ENCODE peak calls at places on chromosomes 4 and X, in six cellular contexts. One of them, this sample, is unnamed.

GRCh38 chrX:16444353-16444752 is 205.6 kb upstream of the S100G start:
- DNase-seq in dorsolateral prefrontal cortex: no peak
- DNase-seq in IMR-90: peak
- DNase-seq in PC-9: no peak
- DNase-seq in kidney: no peak
- DNase-seq in tibial artery: no peak
- DNase-seq in this sample: no peak

GRCh38 chr4:147772459-147772969 is 40.6 kb downstream of the ARHGAP10 start:
- DNase-seq in tibial artery: no peak
- DNase-seq in PC-9: no peak
- DNase-seq in dorsolateral prefrontal cortex: no peak
- DNase-seq in kidney: no peak
- DNase-seq in IMR-90: peak
- DNase-seq in this sample: no peak

GRCh38 chr4:48578132-48578964 is 88.3 kb downstream of the ZAR1 start:
- DNase-seq in PC-9: peak
- DNase-seq in dorsolateral prefrontal cortex: peak
- DNase-seq in kidney: no peak
- DNase-seq in tibial artery: peak
- DNase-seq in IMR-90: peak
- DNase-seq in this sample: peak

GRCh38 chr4:142406051-142406549 is 440.0 kb downstream of the INPP4B start:
- DNase-seq in IMR-90: no peak
- DNase-seq in PC-9: peak
- DNase-seq in tibial artery: no peak
- DNase-seq in dorsolateral prefrontal cortex: no peak
- DNase-seq in kidney: no peak
- DNase-seq in this sample: no peak

GRCh38 chr4:156237192-156237591 is 283.5 kb upstream of the CTSO start:
- DNase-seq in kidney: no peak
- DNase-seq in dorsolateral prefrontal cortex: no peak
- DNase-seq in PC-9: no peak
- DNase-seq in tibial artery: no peak
- DNase-seq in IMR-90: no peak
- DNase-seq in this sample: no peak

GRCh38 chrX:40189018-40189417 is 91.3 kb upstream of the BCOR start:
- DNase-seq in dorsolateral prefrontal cortex: no peak
- DNase-seq in PC-9: no peak
- DNase-seq in kidney: no peak
- DNase-seq in tibial artery: no peak
- DNase-seq in IMR-90: no peak
- DNase-seq in this sample: no peak

GRCh38 chr4:85642356-85643100 is 167.6 kb downstream of the ARHGAP24 start:
- DNase-seq in kidney: no peak
- DNase-seq in tibial artery: no peak
- DNase-seq in IMR-90: no peak
- DNase-seq in PC-9: no peak
- DNase-seq in dorsolateral prefrontal cortex: no peak
- DNase-seq in this sample: no peak

GRCh38 chrX:115948018-115948923 is 222.3 kb upstream of the AGTR2 start:
- DNase-seq in kidney: no peak
- DNase-seq in PC-9: peak
- DNase-seq in IMR-90: peak
- DNase-seq in tibial artery: no peak
- DNase-seq in dorsolateral prefrontal cortex: no peak
- DNase-seq in this sample: peak

GRCh38 chr4:70706516-70706915 is 15.2 kb upstream of the RUFY3 start:
- DNase-seq in IMR-90: peak
- DNase-seq in PC-9: no peak
- DNase-seq in kidney: no peak
- DNase-seq in dorsolateral prefrontal cortex: no peak
- DNase-seq in tibial artery: no peak
- DNase-seq in this sample: no peak

GRCh38 chrX:125293792-125294780 is 25.6 kb upstream of the TEX13C start:
- DNase-seq in dorsolateral prefrontal cortex: no peak
- DNase-seq in kidney: no peak
- DNase-seq in PC-9: no peak
- DNase-seq in tibial artery: no peak
- DNase-seq in IMR-90: no peak
- DNase-seq in this sample: no peak

GRCh38 chr4:40573593-40574311 is 55.9 kb downstream of the RBM47 start:
- DNase-seq in tibial artery: peak
- DNase-seq in IMR-90: peak
- DNase-seq in dorsolateral prefrontal cortex: no peak
- DNase-seq in kidney: no peak
- DNase-seq in PC-9: no peak
- DNase-seq in this sample: no peak

GRCh38 chrX:50638123-50638522 is 167.5 kb upstream of the DGKK start:
- DNase-seq in tibial artery: peak
- DNase-seq in IMR-90: no peak
- DNase-seq in PC-9: no peak
- DNase-seq in kidney: peak
- DNase-seq in dorsolateral prefrontal cortex: no peak
- DNase-seq in this sample: no peak

GRCh38 chr4:28709821-28710330 is 1849.2 kb downstream of the STIM2 start:
- DNase-seq in dorsolateral prefrontal cortex: no peak
- DNase-seq in tibial artery: no peak
- DNase-seq in PC-9: no peak
- DNase-seq in IMR-90: peak
- DNase-seq in kidney: no peak
- DNase-seq in this sample: no peak

GRCh38 chrX:10159069-10159468 is 2.3 kb downstream of the CLCN4 start:
- DNase-seq in tibial artery: no peak
- DNase-seq in PC-9: no peak
- DNase-seq in IMR-90: no peak
- DNase-seq in kidney: no peak
- DNase-seq in dorsolateral prefrontal cortex: no peak
- DNase-seq in this sample: no peak

GRCh38 chr4:156128616-156129015 is 174.9 kb upstream of the CTSO start:
- DNase-seq in tibial artery: no peak
- DNase-seq in dorsolateral prefrontal cortex: no peak
- DNase-seq in IMR-90: no peak
- DNase-seq in kidney: no peak
- DNase-seq in PC-9: no peak
- DNase-seq in this sample: no peak

GRCh38 chr4:82652062-82652461 is 90.3 kb upstream of the TMEM150C start:
- DNase-seq in dorsolateral prefrontal cortex: no peak
- DNase-seq in IMR-90: peak
- DNase-seq in tibial artery: no peak
- DNase-seq in kidney: no peak
- DNase-seq in PC-9: no peak
- DNase-seq in this sample: no peak

GRCh38 chr4:174757736-174758135 is 71.3 kb downstream of the GLRA3 start:
- DNase-seq in PC-9: no peak
- DNase-seq in kidney: no peak
- DNase-seq in IMR-90: no peak
- DNase-seq in tibial artery: no peak
- DNase-seq in dorsolateral prefrontal cortex: no peak
- DNase-seq in this sample: no peak

GRCh38 chrX:57453901-57454300 is 137.9 kb upstream of the ZXDB start:
- DNase-seq in IMR-90: peak
- DNase-seq in tibial artery: no peak
- DNase-seq in kidney: no peak
- DNase-seq in PC-9: no peak
- DNase-seq in dorsolateral prefrontal cortex: no peak
- DNase-seq in this sample: peak

GRCh38 chr4:123986268-123986798 is 589.7 kb downstream of the SPRY1 start:
- DNase-seq in kidney: peak
- DNase-seq in tibial artery: peak
- DNase-seq in dorsolateral prefrontal cortex: no peak
- DNase-seq in IMR-90: peak
- DNase-seq in PC-9: peak
- DNase-seq in this sample: no peak

GRCh38 chr4:78292336-78292735 is 235.2 kb downstream of the FRAS1 start:
- DNase-seq in kidney: no peak
- DNase-seq in dorsolateral prefrontal cortex: no peak
- DNase-seq in IMR-90: no peak
- DNase-seq in tibial artery: no peak
- DNase-seq in PC-9: no peak
- DNase-seq in this sample: no peak

GRCh38 chr4:48909697-48910096 is 3.1 kb upstream of the OCIAD2 start:
- DNase-seq in dorsolateral prefrontal cortex: peak
- DNase-seq in PC-9: peak
- DNase-seq in kidney: peak
- DNase-seq in IMR-90: peak
- DNase-seq in tibial artery: no peak
- DNase-seq in this sample: no peak

GRCh38 chrX:64150775-64151174 is 54.7 kb downstream of the AMER1 start:
- DNase-seq in kidney: no peak
- DNase-seq in IMR-90: no peak
- DNase-seq in dorsolateral prefrontal cortex: no peak
- DNase-seq in tibial artery: no peak
- DNase-seq in PC-9: no peak
- DNase-seq in this sample: no peak

GRCh38 chrX:56766554-56767412 is 37.7 kb downstream of the NBDY start:
- DNase-seq in tibial artery: no peak
- DNase-seq in PC-9: no peak
- DNase-seq in dorsolateral prefrontal cortex: no peak
- DNase-seq in kidney: no peak
- DNase-seq in IMR-90: peak
- DNase-seq in this sample: no peak

GRCh38 chr4:168666531-168666930 is 169.7 kb downstream of the PALLD start:
- DNase-seq in IMR-90: peak
- DNase-seq in tibial artery: no peak
- DNase-seq in dorsolateral prefrontal cortex: no peak
- DNase-seq in kidney: no peak
- DNase-seq in PC-9: no peak
- DNase-seq in this sample: no peak

GRCh38 chr4:81565137-81565870 is 93.6 kb upstream of the RASGEF1B start:
- DNase-seq in kidney: peak
- DNase-seq in tibial artery: peak
- DNase-seq in PC-9: no peak
- DNase-seq in dorsolateral prefrontal cortex: peak
- DNase-seq in IMR-90: no peak
- DNase-seq in this sample: no peak

GRCh38 chrX:8319359-8319758 is 145.3 kb upstream of the VCX3B start:
- DNase-seq in IMR-90: no peak
- DNase-seq in dorsolateral prefrontal cortex: no peak
- DNase-seq in kidney: no peak
- DNase-seq in PC-9: no peak
- DNase-seq in tibial artery: no peak
- DNase-seq in this sample: no peak

GRCh38 chr4:110197421-110198398 is 705 bp downstream of the ELOVL6 start:
- DNase-seq in PC-9: no peak
- DNase-seq in kidney: peak
- DNase-seq in tibial artery: peak
- DNase-seq in IMR-90: peak
- DNase-seq in dorsolateral prefrontal cortex: peak
- DNase-seq in this sample: no peak

GRCh38 chr4:56995525-56995924 is 16.8 kb downstream of the POLR2B start:
- DNase-seq in PC-9: no peak
- DNase-seq in tibial artery: peak
- DNase-seq in IMR-90: peak
- DNase-seq in dorsolateral prefrontal cortex: peak
- DNase-seq in kidney: no peak
- DNase-seq in this sample: peak

DNA sequence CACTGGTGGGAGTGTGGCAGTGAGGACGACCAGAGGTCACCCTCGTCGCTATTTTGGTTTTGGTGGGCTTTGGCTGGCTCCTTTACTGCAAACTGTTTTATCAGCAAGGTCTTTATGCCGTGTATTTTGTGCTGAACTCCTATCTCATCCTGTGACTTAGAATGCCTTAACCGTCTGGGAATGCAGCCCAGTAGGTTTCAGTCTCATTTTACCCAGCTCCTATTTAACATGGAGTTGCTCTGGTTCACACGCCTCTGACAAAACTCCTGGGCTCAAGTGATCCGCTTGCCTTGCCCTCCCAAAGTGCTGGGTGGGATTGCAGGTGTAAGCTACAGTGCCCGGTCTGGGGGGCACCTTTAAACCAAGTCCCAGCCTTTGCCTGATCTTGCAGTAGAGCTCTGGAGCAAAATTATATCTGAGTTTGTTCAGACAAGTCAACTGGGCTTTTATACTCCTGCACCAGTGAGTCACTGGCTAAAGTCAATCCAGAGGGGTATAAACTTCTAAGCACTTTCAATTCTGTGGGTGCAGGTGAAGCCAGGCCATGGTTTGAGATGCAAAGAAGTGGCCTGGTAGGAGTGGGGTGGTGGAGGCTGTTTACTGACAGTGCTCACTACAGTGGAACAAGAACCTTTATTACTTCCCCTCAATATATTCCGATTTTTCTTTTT is 50.2 kb downstream of the MGST2 start:
- DNase-seq in IMR-90: peak
- DNase-seq in PC-9: no peak
- DNase-seq in tibial artery: no peak
- DNase-seq in kidney: no peak
- DNase-seq in dorsolateral prefrontal cortex: no peak
- DNase-seq in this sample: no peak
- H3K4me3 ChIP-seq in IMR-90: no peak
- H3K4me3 ChIP-seq in PC-9: no peak
- H3K4me3 ChIP-seq in tibial artery: no peak
- H3K4me3 ChIP-seq in kidney: no peak
- H3K4me3 ChIP-seq in dorsolateral prefrontal cortex: no peak
- H3K4me3 ChIP-seq in this sample: no peak

GRCh38 chr4:158170691-158171455 is 2.0 kb downstream of the GASK1B start:
- DNase-seq in IMR-90: peak
- DNase-seq in kidney: peak
- DNase-seq in dorsolateral prefrontal cortex: no peak
- DNase-seq in PC-9: peak
- DNase-seq in tibial artery: peak
- DNase-seq in this sample: peak
- H3K4me3 ChIP-seq in IMR-90: peak
- H3K4me3 ChIP-seq in kidney: peak
- H3K4me3 ChIP-seq in dorsolateral prefrontal cortex: peak
- H3K4me3 ChIP-seq in PC-9: no peak
- H3K4me3 ChIP-seq in tibial artery: peak
- H3K4me3 ChIP-seq in this sample: peak

GRCh38 chr4:175770555-175770954 is 41.5 kb downstream of the GPM6A start:
- DNase-seq in kidney: no peak
- DNase-seq in tibial artery: no peak
- DNase-seq in IMR-90: no peak
- DNase-seq in PC-9: no peak
- DNase-seq in dorsolateral prefrontal cortex: no peak
- DNase-seq in this sample: no peak
- H3K4me3 ChIP-seq in kidney: no peak
- H3K4me3 ChIP-seq in tibial artery: peak
- H3K4me3 ChIP-seq in IMR-90: no peak
- H3K4me3 ChIP-seq in PC-9: peak
- H3K4me3 ChIP-seq in dorsolateral prefrontal cortex: peak
- H3K4me3 ChIP-seq in this sample: peak

DNA sequence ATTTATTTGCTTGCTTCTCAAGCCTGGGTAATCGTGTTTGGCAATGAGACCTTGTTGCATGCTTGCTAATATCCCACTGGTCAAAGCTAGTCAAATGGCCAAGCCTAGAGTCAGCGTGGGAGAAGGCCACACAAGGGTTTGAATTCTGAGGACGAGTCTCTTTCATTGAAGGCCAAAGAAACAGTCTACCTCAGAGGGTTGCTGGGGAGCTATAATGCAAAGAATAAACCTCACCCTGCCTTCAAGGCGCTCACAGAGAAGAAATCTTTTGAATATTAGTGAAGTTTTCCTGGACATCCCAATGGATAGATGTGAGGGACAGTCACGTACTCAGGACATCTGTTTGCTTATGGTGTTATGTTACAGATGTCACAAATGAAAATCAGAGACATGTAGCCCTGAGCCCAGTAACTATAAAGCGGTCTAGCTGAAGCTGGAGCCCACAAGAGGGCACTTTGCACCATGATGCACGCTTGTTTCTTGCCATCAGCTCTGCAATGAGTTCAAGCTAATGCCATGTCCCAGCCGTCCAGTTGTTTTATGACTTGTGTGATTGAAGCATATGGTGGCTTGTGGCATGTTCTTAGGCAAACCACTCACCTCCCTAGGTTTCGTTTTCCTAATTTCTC is 1.1 kb upstream of the TLR3 start:
- DNase-seq in IMR-90: peak
- DNase-seq in dorsolateral prefrontal cortex: peak
- DNase-seq in PC-9: peak
- DNase-seq in kidney: no peak
- DNase-seq in tibial artery: peak
- DNase-seq in this sample: peak
- H3K4me3 ChIP-seq in IMR-90: no peak
- H3K4me3 ChIP-seq in dorsolateral prefrontal cortex: peak
- H3K4me3 ChIP-seq in PC-9: peak
- H3K4me3 ChIP-seq in kidney: peak
- H3K4me3 ChIP-seq in tibial artery: peak
- H3K4me3 ChIP-seq in this sample: no peak

This sample was measured in LNCaP clone FGC.